ENCODE peak calls at places on chromosomes 4 and X, in six cellular contexts. Q is HEK293T; I is CD8-positive, alpha-beta T cell; B is endothelial cell of umbilical vein; R is T-helper 1 cell; V is GDM1. H is an unnamed sample.

GRCh38 chr4:951594-952468 is 19.6 kb downstream of the TMEM175 start:
- DNase-seq in R (peak), Q (no peak), B (no peak), I (no peak), V (no peak), H (no peak)

GRCh38 chr4:75916091-75916661 is 13.9 kb upstream of the PPEF2 start:
- DNase-seq in V (peak), B (peak), Q (peak), I (no peak), R (no peak), H (peak)

GRCh38 chr4:123479944-123480343 is 83.3 kb downstream of the SPRY1 start:
- DNase-seq in R (no peak), V (no peak), B (no peak), I (no peak), Q (no peak), H (no peak)

GRCh38 chr4:70979445-70980008 is 13.9 kb upstream of the DCK start:
- DNase-seq in Q (no peak), V (peak), I (no peak), B (peak), R (no peak), H (no peak)

GRCh38 chrX:153333271-153333670 is 682 bp upstream of the ZNF275 start:
- DNase-seq in Q (no peak), R (no peak), V (no peak), I (no peak), B (no peak), H (no peak)

GRCh38 chr4:105624530-105624929 is 72.1 kb downstream of the ARHGEF38 start:
- DNase-seq in R (no peak), V (no peak), Q (no peak), B (no peak), I (no peak), H (no peak)

GRCh38 chrX:30957753-30958152 is 68.7 kb upstream of the TAB3 start:
- DNase-seq in V (no peak), I (no peak), R (no peak), Q (no peak), B (no peak), H (no peak)

GRCh38 chrX:13489451-13489850 is 80.0 kb upstream of the EGFL6 start:
- DNase-seq in Q (no peak), I (no peak), B (peak), V (no peak), R (no peak), H (no peak)

GRCh38 chrX:136762820-136763452 is 17.8 kb downstream of the ARHGEF6 start:
- DNase-seq in I (no peak), B (no peak), V (no peak), R (no peak), Q (no peak), H (no peak)

GRCh38 chr4:164571593-164572385 is 182.1 kb upstream of the SMIM31 start:
- DNase-seq in Q (no peak), R (no peak), V (no peak), B (no peak), I (no peak), H (no peak)

H was measured in neural crest cell.